ENCODE peak calls at places on chromosome 7, in nine cellular contexts. L, R, F, M, A, G, I, S and O are unnamed samples.
A peak's percentile ranks its signal among the peaks of the same experiment; 100 is the strongest.

GRCh38 chr7:29370531-29371314 is 176.1 kb downstream of the CHN2 start:
- DNase-seq in S (no peak), G (no peak), F (peak; percentile 70), L (peak; percentile 24), I (no peak), M (no peak), R (peak; percentile 38), A (no peak), O (no peak)

GRCh38 chr7:12770227-12770975 is 83.0 kb downstream of the ARL4A start:
- DNase-seq in A (no peak), I (no peak), L (no peak), M (peak; percentile 72), G (no peak), R (peak; percentile 29), F (peak; percentile 81), S (no peak), O (peak; percentile 63)

GRCh38 chr7:77862691-77863090 is 64.1 kb downstream of the PHTF2 start:
- DNase-seq in G (no peak), A (no peak), S (no peak), M (no peak), F (no peak), I (no peak), R (no peak), L (no peak), O (no peak)

GRCh38 chr7:26115628-26116027 is 36.4 kb upstream of the NFE2L3 start:
- DNase-seq in F (no peak), M (no peak), S (no peak), I (no peak), R (no peak), A (no peak), L (no peak), G (no peak), O (no peak)

GRCh38 chr7:141386881-141387280 is 164.3 kb upstream of the AGK start:
- DNase-seq in S (no peak), G (no peak), R (no peak), L (no peak), M (no peak), A (no peak), F (no peak), I (no peak), O (no peak)

GRCh38 chr7:12210179-12211053 is 678 bp upstream of the TMEM106B start:
- DNase-seq in L (no peak), R (peak; percentile 57), F (peak; percentile 33), M (peak; percentile 59), G (no peak), I (no peak), S (no peak), A (no peak), O (peak; percentile 54)

GRCh38 chr7:102450242-102450641 is 14.4 kb downstream of the ALKBH4 start:
- DNase-seq in R (peak; percentile 48), S (no peak), G (no peak), F (peak; percentile 51), M (no peak), A (no peak), L (no peak), I (no peak), O (no peak)

GRCh38 chr7:116772423-116772852 is 89.9 kb upstream of the CAPZA2 start:
- DNase-seq in G (no peak), A (no peak), S (peak; percentile 52), I (no peak), R (no peak), L (no peak), M (no peak), F (peak; percentile 87), O (no peak)

GRCh38 chr7:92498557-92498956 is 20.8 kb upstream of the ERVW-1 start:
- DNase-seq in L (no peak), G (no peak), F (no peak), A (no peak), I (no peak), M (no peak), R (no peak), S (no peak), O (no peak)
- H3K36me3 ChIP-seq in L (no peaks in the 10 kb centered on the region), G (peaks cover 59% of the 10 kb centered on the region), F (peaks cover 6% of the 10 kb centered on the region), A (no peaks in the 10 kb centered on the region), I (no peaks in the 10 kb centered on the region), M (no peaks in the 10 kb centered on the region), R (peaks cover 67% of the 10 kb centered on the region), S (peaks cover 2% of the 10 kb centered on the region), O (peaks cover 19% of the 10 kb centered on the region)

DNA sequence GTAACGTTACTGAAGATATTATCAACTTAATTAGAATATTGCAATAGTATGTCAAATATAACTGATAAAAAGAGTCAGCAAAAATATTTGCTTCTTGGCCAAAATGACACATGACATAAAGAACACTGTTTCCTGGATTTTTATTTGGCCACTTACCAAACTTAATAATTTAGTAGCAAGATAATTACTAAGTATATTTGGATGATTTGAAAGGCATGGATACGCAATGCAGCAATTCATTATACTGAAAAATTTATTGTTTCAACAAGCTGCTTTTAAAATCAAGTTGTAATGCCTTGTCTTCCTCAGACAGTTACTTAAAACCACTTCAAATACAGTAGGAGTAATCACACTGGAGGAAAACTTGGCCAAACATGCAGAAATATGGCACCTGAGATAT is 234.0 kb downstream of the SEMA3E start:
- DNase-seq in S (no peak), M (no peak), A (no peak), L (no peak), F (no peak), I (no peak), R (no peak), G (no peak), O (no peak)
- H3K4me3 ChIP-seq in S (no peak overlapping the region), M (no peak overlapping the region), A (no peak overlapping the region), L (no peak overlapping the region), F (no peak overlapping the region), I (no peak overlapping the region), R (no peak overlapping the region), G (no peak overlapping the region), O (no peak overlapping the region)

GRCh38 chr7:130896051-130896881 is 162.3 kb upstream of the KLF14 start:
- DNase-seq in M (no peak), I (no peak), S (no peak), F (no peak), A (no peak), G (no peak), R (no peak), L (no peak), O (no peak)
- TF ChIP-seq CTCF in M (peak; percentile 33), I (peak; percentile 53), S (peak; percentile 68), F (peak; percentile 38), A (no peak), G (no peak), R (no peak), L (no peak), O (no peak)

GRCh38 chr7:92095424-92095823 is 38.9 kb downstream of the CYP51A1 start:
- DNase-seq in F (no peak), G (no peak), R (no peak), S (no peak), A (no peak), I (no peak), L (no peak), M (no peak), O (no peak)
- H3K36me3 ChIP-seq in F (peaks cover 4% of the 10 kb centered on the region), G (peaks cover 76% of the 10 kb centered on the region), R (peaks cover 78% of the 10 kb centered on the region), S (peaks cover 6% of the 10 kb centered on the region), A (no peaks in the 10 kb centered on the region), I (peaks cover 7% of the 10 kb centered on the region), L (no peaks in the 10 kb centered on the region), M (peaks cover 16% of the 10 kb centered on the region), O (peaks cover 31% of the 10 kb centered on the region)

GRCh38 chr7:150340875-150341262 is 560 bp downstream of the RARRES2 start:
- DNase-seq in F (no peak), A (no peak), S (no peak), G (peak; percentile 67), R (no peak), M (no peak), I (no peak), L (peak; percentile 35), O (no peak)
- H3K4me3 ChIP-seq in F (no peak overlapping the region), A (peak overlapping the region; percentile 8), S (peak overlapping the region; percentile 4), G (peak overlapping the region; percentile 59), R (peak overlapping the region; percentile 47), M (peak overlapping the region; percentile 78), I (no peak overlapping the region), L (peak overlapping the region; percentile 84), O (peak overlapping the region; percentile 43)

DNA sequence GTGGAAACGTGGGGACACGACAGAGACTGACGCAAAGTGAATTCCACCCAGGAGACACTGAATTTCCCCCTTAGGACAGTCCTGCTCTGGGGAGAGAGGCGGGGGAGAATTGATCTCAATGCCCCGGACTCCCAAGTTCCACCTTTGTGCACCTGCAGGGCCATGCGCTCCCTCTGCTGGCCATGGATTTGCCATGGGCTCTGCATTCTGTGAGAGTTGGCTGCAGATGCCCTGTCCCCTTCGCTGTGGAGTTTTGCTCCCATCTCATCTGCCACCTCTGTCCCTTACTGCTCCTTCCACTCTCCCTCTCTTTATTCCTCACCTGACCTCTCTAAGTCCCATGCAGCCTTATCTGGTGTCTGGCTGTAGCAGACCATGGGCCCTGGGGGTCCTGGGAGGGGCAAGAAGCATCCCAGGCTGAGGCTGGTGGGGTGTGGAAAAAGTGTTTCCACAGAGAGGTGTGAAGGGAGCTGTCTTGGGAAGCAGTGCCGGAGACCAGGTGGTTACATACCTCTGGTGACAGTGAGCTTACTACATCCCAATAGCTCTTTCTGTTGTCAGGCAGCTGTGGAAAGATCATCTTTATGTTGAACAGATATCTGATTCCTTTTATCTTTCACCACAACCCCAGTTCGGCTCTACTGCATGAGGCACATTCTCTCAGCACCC is 14.3 kb downstream of the GHRHR start:
- DNase-seq in I (no peak), S (no peak), L (no peak), A (no peak), F (peak; percentile 74), G (no peak), M (peak; percentile 69), R (peak; percentile 72), O (no peak)
- TF ChIP-seq CTCF in I (peak; percentile 53), S (peak; percentile 63), L (no peak), A (peak; percentile 49), F (peak; percentile 79), G (peak; percentile 34), M (peak; percentile 57), R (peak; percentile 60), O (no peak)

GRCh38 chr7:130882396-130882795 is 148.4 kb upstream of the KLF14 start:
- DNase-seq in M (peak; percentile 81), F (peak; percentile 7), R (no peak), L (no peak), A (no peak), I (no peak), S (no peak), G (no peak), O (no peak)
- H3K36me3 ChIP-seq in M (peaks cover 6% of the 10 kb centered on the region), F (peaks cover 87% of the 10 kb centered on the region), R (peaks cover 59% of the 10 kb centered on the region), L (no peaks in the 10 kb centered on the region), A (no peaks in the 10 kb centered on the region), I (peaks cover 43% of the 10 kb centered on the region), S (peaks cover 30% of the 10 kb centered on the region), G (peaks cover 66% of the 10 kb centered on the region), O (peaks cover 36% of the 10 kb centered on the region)

GRCh38 chr7:23467281-23467680 is 3.0 kb downstream of the IGF2BP3 start:
- DNase-seq in S (no peak), F (no peak), M (no peak), R (no peak), A (no peak), I (peak; percentile 19), L (no peak), G (no peak), O (no peak)
- H3K4me3 ChIP-seq in S (peak overlapping the region; percentile 49), F (peak overlapping the region; percentile 65), M (no peak overlapping the region), R (peak overlapping the region; percentile 44), A (no peak overlapping the region), I (peak overlapping the region; percentile 90), L (no peak overlapping the region), G (no peak overlapping the region), O (no peak overlapping the region)